ENCODE peak calls at places on chromosomes 3 and 15, in nine cellular contexts. U, K, F, E, O, R, M, Y and Q are unnamed samples.
A peak's percentile ranks its signal among the peaks of the same experiment; 100 is the strongest.

GRCh38 chr15:31079519-31079918 is 22.0 kb downstream of the TRPM1 start:
- DNase-seq in U (no peak), K (no peak), F (no peak), E (peak; percentile 79), O (no peak), R (no peak), M (no peak), Y (no peak), Q (no peak)

GRCh38 chr15:64772488-64772887 is 2.9 kb downstream of the RBPMS2 start:
- DNase-seq in U (no peak), K (no peak), F (no peak), E (no peak), O (no peak), R (no peak), M (no peak), Y (no peak), Q (no peak)

GRCh38 chr3:95750097-95750496 is 1064.3 kb upstream of the EPHA6 start:
- DNase-seq in U (no peak), K (no peak), F (no peak), E (no peak), O (no peak), R (no peak), M (no peak), Y (no peak), Q (no peak)

GRCh38 chr3:38038447-38038911 is 529 bp upstream of the DLEC1 start:
- DNase-seq in U (no peak), K (no peak), F (no peak), E (no peak), O (no peak), R (no peak), M (no peak), Y (no peak), Q (no peak)

GRCh38 chr15:31442203-31443090 is 115.8 kb downstream of the KLF13 start:
- DNase-seq in U (peak; percentile 42), K (no peak), F (no peak), E (peak; percentile 82), O (no peak), R (no peak), M (peak; percentile 58), Y (no peak), Q (no peak)

GRCh38 chr15:69546182-69546581 is 93.6 kb downstream of the RPLP1 start:
- DNase-seq in U (no peak), K (no peak), F (no peak), E (no peak), O (no peak), R (no peak), M (no peak), Y (no peak), Q (no peak)

GRCh38 chr3:42503957-42504333 is 1.5 kb downstream of the VIPR1 start:
- DNase-seq in U (peak; percentile 17), K (peak; percentile 10), F (no peak), E (no peak), O (no peak), R (no peak), M (peak; percentile 4), Y (no peak), Q (no peak)

GRCh38 chr3:138332472-138333073 is 2.9 kb upstream of the NME9 start:
- DNase-seq in U (no peak), K (no peak), F (no peak), E (no peak), O (no peak), R (peak; percentile 28), M (no peak), Y (no peak), Q (no peak)

GRCh38 chr3:37862219-37862711 is 585 bp downstream of the CTDSPL start:
- DNase-seq in U (peak; percentile 51), K (peak; percentile 55), F (peak; percentile 27), E (no peak), O (no peak), R (peak; percentile 53), M (peak; percentile 45), Y (peak; percentile 29), Q (peak; percentile 41)

GRCh38 chr3:138328341-138328740 is 1.3 kb downstream of the NME9 start:
- DNase-seq in U (no peak), K (no peak), F (no peak), E (no peak), O (no peak), R (peak; percentile 34), M (no peak), Y (no peak), Q (no peak)

GRCh38 chr15:74235962-74236361 is at the start of gene CCDC33:
- DNase-seq in U (peak; percentile 87), K (peak; percentile 87), F (no peak), E (no peak), O (no peak), R (no peak), M (no peak), Y (no peak), Q (peak; percentile 68)

GRCh38 chr15:89575656-89576416 is 567 bp downstream of the TICRR start:
- DNase-seq in U (no peak), K (no peak), F (peak; percentile 18), E (peak; percentile 37), O (no peak), R (peak; percentile 18), M (peak; percentile 41), Y (peak; percentile 44), Q (peak; percentile 31)

GRCh38 chr15:42141246-42141645 is 15.2 kb downstream of the PLA2G4F start:
- DNase-seq in U (no peak), K (no peak), F (no peak), E (no peak), O (no peak), R (no peak), M (no peak), Y (no peak), Q (no peak)

GRCh38 chr3:111339017-111339416 is 203.0 kb upstream of the CD96 start:
- DNase-seq in U (no peak), K (no peak), F (no peak), E (no peak), O (no peak), R (no peak), M (no peak), Y (no peak), Q (no peak)

GRCh38 chr3:19644405-19644804 is 289.6 kb downstream of the EFHB start:
- DNase-seq in U (no peak), K (no peak), F (no peak), E (no peak), O (no peak), R (no peak), M (no peak), Y (no peak), Q (no peak)

GRCh38 chr3:42892169-42892568 is 13.8 kb upstream of the ZNF662 start:
- DNase-seq in U (no peak), K (no peak), F (no peak), E (no peak), O (no peak), R (no peak), M (no peak), Y (no peak), Q (peak; percentile 27)

GRCh38 chr15:37824717-37825382 is 109.6 kb upstream of the TMCO5A start:
- DNase-seq in U (no peak), K (no peak), F (no peak), E (peak; percentile 80), O (no peak), R (no peak), M (no peak), Y (no peak), Q (peak; percentile 17)
- TF ChIP-seq CTCF in U (no peak), K (no peak), F (no peak), E (peak; percentile 50), O (no peak), R (peak; percentile 51), M (no peak), Y (no peak), Q (no peak)

GRCh38 chr15:96347181-96348111 is 16.9 kb downstream of the NR2F2 start:
- DNase-seq in U (no peak), K (no peak), F (no peak), E (no peak), O (no peak), R (no peak), M (peak; percentile 72), Y (peak; percentile 45), Q (peak; percentile 87)

GRCh38 chr15:96346409-96346808 is 15.9 kb downstream of the NR2F2 start:
- DNase-seq in U (no peak), K (no peak), F (no peak), E (no peak), O (no peak), R (no peak), M (no peak), Y (no peak), Q (no peak)

GRCh38 chr15:96344706-96345559 is 14.4 kb downstream of the NR2F2 start:
- DNase-seq in U (no peak), K (no peak), F (no peak), E (no peak), O (no peak), R (no peak), M (no peak), Y (peak; percentile 15), Q (peak; percentile 43)

GRCh38 chr15:96344120-96344705 is 13.7 kb downstream of the NR2F2 start:
- DNase-seq in U (no peak), K (no peak), F (no peak), E (no peak), O (no peak), R (no peak), M (no peak), Y (peak; percentile 24), Q (no peak)

GRCh38 chr15:96345560-96346389 is 15.3 kb downstream of the NR2F2 start:
- DNase-seq in U (peak; percentile 72), K (no peak), F (peak; percentile 68), E (no peak), O (no peak), R (peak; percentile 83), M (peak; percentile 71), Y (peak; percentile 49), Q (peak; percentile 80)
- TF ChIP-seq CTCF in U (no peak), K (peak; percentile 49), F (no peak), E (peak; percentile 66), O (peak; percentile 63), R (peak; percentile 57), M (peak; percentile 56), Y (no peak), Q (peak; percentile 66)

GRCh38 chr3:5787863-5788488 is 600.5 kb downstream of the EDEM1 start:
- DNase-seq in U (no peak), K (peak; percentile 13), F (no peak), E (no peak), O (no peak), R (peak; percentile 53), M (peak; percentile 52), Y (no peak), Q (peak; percentile 10)
- TF ChIP-seq CTCF in U (no peak), K (no peak), F (no peak), E (no peak), O (no peak), R (no peak), M (no peak), Y (no peak), Q (no peak)

DNA sequence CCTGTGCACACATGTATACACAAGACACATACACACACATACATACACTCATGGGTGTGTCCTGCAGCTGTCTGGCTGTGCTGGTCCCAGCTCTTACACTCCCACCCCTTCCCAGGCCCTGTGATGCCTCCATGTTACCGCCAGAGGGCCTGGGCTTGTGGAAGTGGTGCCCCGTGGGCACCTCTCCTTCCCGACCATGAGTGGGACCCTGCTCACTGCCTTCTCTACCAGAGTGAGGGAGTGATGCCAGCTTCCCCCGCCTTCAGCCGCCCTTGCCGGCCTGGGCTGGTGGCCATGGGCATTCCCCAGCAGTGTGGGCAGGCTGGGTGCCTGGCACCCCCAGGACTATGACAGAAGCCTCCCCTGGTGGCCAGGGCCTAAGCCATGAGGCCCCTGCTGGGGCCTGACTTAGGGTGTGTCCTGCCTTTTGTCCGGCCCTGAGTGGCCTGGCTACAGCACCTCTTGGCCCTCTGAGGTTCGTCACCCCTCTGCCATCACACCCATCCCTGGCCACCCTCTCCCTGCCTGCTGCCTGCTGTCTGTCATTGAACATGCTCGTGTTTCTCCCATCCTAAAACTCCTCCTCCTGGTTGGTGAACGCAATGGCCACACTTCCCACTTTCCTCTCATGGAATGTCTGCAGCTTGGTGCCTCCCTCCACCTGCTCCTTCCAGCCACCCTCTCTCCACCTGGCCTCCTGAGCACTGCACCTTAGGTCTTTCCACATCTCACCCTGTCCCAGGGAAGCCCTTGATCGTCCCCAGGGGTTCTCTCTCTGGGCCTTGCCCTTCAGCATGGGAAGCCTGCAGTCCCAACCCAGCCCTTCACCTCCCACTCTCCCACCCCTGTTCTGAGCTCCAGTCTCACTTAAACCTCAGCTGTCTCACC is 14.6 kb downstream of the HDAC11 start:
- DNase-seq in U (no peak), K (no peak), F (peak; percentile 62), E (no peak), O (no peak), R (peak; percentile 44), M (peak; percentile 55), Y (peak; percentile 57), Q (peak; percentile 33)
- TF ChIP-seq CTCF in U (no peak), K (peak; percentile 39), F (peak; percentile 69), E (peak; percentile 70), O (peak; percentile 28), R (peak; percentile 72), M (peak; percentile 79), Y (peak; percentile 66), Q (peak; percentile 27)